ENCODE peak calls at places on chromosomes 6 and 20, in eight cellular contexts. One of them, this sample, is unnamed.
A peak's percentile ranks its signal among the peaks of the same experiment; 100 is the strongest.

GRCh38 chr6:24543683-24544082 is 48.9 kb downstream of the ALDH5A1 start:
- DNase-seq in IMR-90: no peak
- DNase-seq in SK-N-SH: peak; percentile 42
- DNase-seq in fibroblast of lung: no peak
- DNase-seq in stomach: no peak
- DNase-seq in dorsolateral prefrontal cortex: peak; percentile 67
- DNase-seq in tibial artery: no peak
- DNase-seq in PC-9: no peak
- DNase-seq in this sample: no peak

GRCh38 chr6:31621991-31622390 is 1.5 kb downstream of the PRRC2A start:
- DNase-seq in PC-9: no peak
- DNase-seq in IMR-90: no peak
- DNase-seq in dorsolateral prefrontal cortex: no peak
- DNase-seq in stomach: no peak
- DNase-seq in SK-N-SH: peak; percentile 33
- DNase-seq in tibial artery: no peak
- DNase-seq in fibroblast of lung: no peak
- DNase-seq in this sample: no peak

GRCh38 chr20:18388860-18389259 is 78.0 kb downstream of the DZANK1 start:
- DNase-seq in PC-9: no peak
- DNase-seq in IMR-90: peak; percentile 77
- DNase-seq in SK-N-SH: no peak
- DNase-seq in fibroblast of lung: peak; percentile 77
- DNase-seq in tibial artery: no peak
- DNase-seq in dorsolateral prefrontal cortex: no peak
- DNase-seq in stomach: no peak
- DNase-seq in this sample: no peak

GRCh38 chr6:12811519-12811918 is 95.0 kb downstream of the PHACTR1 start:
- DNase-seq in SK-N-SH: no peak
- DNase-seq in PC-9: no peak
- DNase-seq in IMR-90: no peak
- DNase-seq in tibial artery: no peak
- DNase-seq in stomach: no peak
- DNase-seq in fibroblast of lung: no peak
- DNase-seq in dorsolateral prefrontal cortex: no peak
- DNase-seq in this sample: no peak

GRCh38 chr6:65999288-65999791 is 292.3 kb upstream of the EYS start:
- DNase-seq in fibroblast of lung: no peak
- DNase-seq in IMR-90: no peak
- DNase-seq in SK-N-SH: no peak
- DNase-seq in dorsolateral prefrontal cortex: no peak
- DNase-seq in PC-9: no peak
- DNase-seq in stomach: no peak
- DNase-seq in tibial artery: no peak
- DNase-seq in this sample: no peak

GRCh38 chr6:118562959-118563358 is 14.9 kb downstream of the PLN start:
- DNase-seq in stomach: no peak
- DNase-seq in fibroblast of lung: peak; percentile 83
- DNase-seq in tibial artery: no peak
- DNase-seq in IMR-90: peak; percentile 69
- DNase-seq in PC-9: no peak
- DNase-seq in SK-N-SH: no peak
- DNase-seq in dorsolateral prefrontal cortex: no peak
- DNase-seq in this sample: no peak

GRCh38 chr6:139126255-139126654 is 8.6 kb upstream of the HECA start:
- DNase-seq in dorsolateral prefrontal cortex: no peak
- DNase-seq in tibial artery: peak; percentile 59
- DNase-seq in stomach: no peak
- DNase-seq in PC-9: no peak
- DNase-seq in fibroblast of lung: peak; percentile 83
- DNase-seq in SK-N-SH: no peak
- DNase-seq in IMR-90: peak; percentile 92
- DNase-seq in this sample: no peak

GRCh38 chr20:5168582-5169396 is 42.0 kb downstream of the CDS2 start:
- DNase-seq in dorsolateral prefrontal cortex: no peak
- DNase-seq in IMR-90: peak; percentile 38
- DNase-seq in fibroblast of lung: peak; percentile 42
- DNase-seq in PC-9: peak; percentile 48
- DNase-seq in tibial artery: no peak
- DNase-seq in stomach: no peak
- DNase-seq in SK-N-SH: no peak
- DNase-seq in this sample: no peak

GRCh38 chr20:50876816-50877215 is 54.4 kb downstream of the ADNP start:
- DNase-seq in IMR-90: no peak
- DNase-seq in tibial artery: no peak
- DNase-seq in stomach: no peak
- DNase-seq in fibroblast of lung: no peak
- DNase-seq in SK-N-SH: no peak
- DNase-seq in PC-9: no peak
- DNase-seq in dorsolateral prefrontal cortex: peak; percentile 29
- DNase-seq in this sample: no peak

GRCh38 chr6:14743465-14744211 is 502.2 kb upstream of the JARID2 start:
- DNase-seq in stomach: peak; percentile 66
- DNase-seq in SK-N-SH: no peak
- DNase-seq in PC-9: peak; percentile 96
- DNase-seq in fibroblast of lung: peak; percentile 99
- DNase-seq in IMR-90: peak; percentile 100
- DNase-seq in tibial artery: peak; percentile 55
- DNase-seq in dorsolateral prefrontal cortex: no peak
- DNase-seq in this sample: peak; percentile 99

GRCh38 chr6:4677751-4678065 is 98.5 kb upstream of the CDYL start:
- DNase-seq in dorsolateral prefrontal cortex: no peak
- DNase-seq in fibroblast of lung: no peak
- DNase-seq in stomach: no peak
- DNase-seq in SK-N-SH: no peak
- DNase-seq in tibial artery: no peak
- DNase-seq in IMR-90: no peak
- DNase-seq in PC-9: no peak
- DNase-seq in this sample: no peak

GRCh38 chr6:4675086-4675485 is 101.1 kb upstream of the CDYL start:
- DNase-seq in SK-N-SH: no peak
- DNase-seq in tibial artery: no peak
- DNase-seq in IMR-90: no peak
- DNase-seq in fibroblast of lung: no peak
- DNase-seq in dorsolateral prefrontal cortex: no peak
- DNase-seq in PC-9: no peak
- DNase-seq in stomach: no peak
- DNase-seq in this sample: no peak

GRCh38 chr6:4677011-4677750 is 99.0 kb upstream of the CDYL start:
- DNase-seq in stomach: no peak
- DNase-seq in SK-N-SH: no peak
- DNase-seq in PC-9: no peak
- DNase-seq in dorsolateral prefrontal cortex: no peak
- DNase-seq in tibial artery: no peak
- DNase-seq in IMR-90: no peak
- DNase-seq in fibroblast of lung: no peak
- DNase-seq in this sample: no peak

GRCh38 chr6:4676016-4676415 is 100.2 kb upstream of the CDYL start:
- DNase-seq in SK-N-SH: no peak
- DNase-seq in fibroblast of lung: no peak
- DNase-seq in IMR-90: no peak
- DNase-seq in dorsolateral prefrontal cortex: no peak
- DNase-seq in stomach: no peak
- DNase-seq in PC-9: no peak
- DNase-seq in tibial artery: no peak
- DNase-seq in this sample: no peak

DNA sequence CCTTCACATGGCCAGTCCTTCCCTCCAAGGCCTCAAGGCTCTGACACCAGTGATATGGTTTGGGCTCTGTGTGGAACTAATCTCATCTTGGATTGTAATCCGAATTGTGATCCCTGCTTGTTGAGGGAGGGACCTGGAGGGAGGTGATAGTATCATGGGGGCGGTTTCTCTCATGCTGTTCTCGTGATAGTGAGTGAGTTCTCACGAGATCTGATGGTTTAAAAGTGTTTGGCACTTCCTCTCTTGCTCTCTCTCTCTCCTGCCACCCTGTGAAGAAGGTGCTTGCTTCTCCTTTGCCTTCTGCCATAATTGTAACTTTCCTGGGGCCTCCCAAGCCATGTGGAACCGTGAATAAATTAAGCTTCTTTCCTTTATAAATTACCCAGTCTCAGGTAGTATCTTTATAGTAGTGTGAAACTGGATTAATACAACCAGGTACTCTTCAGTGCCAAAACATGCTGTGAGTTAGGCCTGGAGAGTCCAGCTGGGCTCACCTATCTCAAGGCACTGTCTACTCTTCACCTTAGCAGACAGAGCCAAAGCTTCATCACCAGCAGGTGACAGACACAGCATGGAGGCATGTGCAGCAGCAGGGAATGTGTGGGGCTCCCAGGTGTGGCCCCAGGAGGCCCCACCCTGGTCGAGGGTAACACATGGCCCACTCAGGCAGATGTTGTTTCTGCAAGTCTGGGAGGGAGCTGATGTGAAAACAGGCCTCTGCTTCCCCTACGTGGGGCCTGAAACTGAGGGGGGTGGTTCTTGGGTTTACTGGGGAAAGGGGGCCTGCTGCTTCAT is 97.5 kb upstream of the CDYL start:
- DNase-seq in stomach: no peak
- DNase-seq in SK-N-SH: no peak
- DNase-seq in IMR-90: no peak
- DNase-seq in dorsolateral prefrontal cortex: no peak
- DNase-seq in fibroblast of lung: no peak
- DNase-seq in PC-9: no peak
- DNase-seq in tibial artery: no peak
- DNase-seq in this sample: no peak
- H3K27ac ChIP-seq in stomach: no peak overlapping the region
- H3K27ac ChIP-seq in SK-N-SH: no peak overlapping the region
- H3K27ac ChIP-seq in IMR-90: no peak overlapping the region
- H3K27ac ChIP-seq in dorsolateral prefrontal cortex: no peak overlapping the region
- H3K27ac ChIP-seq in fibroblast of lung: no peak overlapping the region
- H3K27ac ChIP-seq in PC-9: no peak overlapping the region
- H3K27ac ChIP-seq in tibial artery: no peak overlapping the region
- H3K27ac ChIP-seq in this sample: no peak overlapping the region

DNA sequence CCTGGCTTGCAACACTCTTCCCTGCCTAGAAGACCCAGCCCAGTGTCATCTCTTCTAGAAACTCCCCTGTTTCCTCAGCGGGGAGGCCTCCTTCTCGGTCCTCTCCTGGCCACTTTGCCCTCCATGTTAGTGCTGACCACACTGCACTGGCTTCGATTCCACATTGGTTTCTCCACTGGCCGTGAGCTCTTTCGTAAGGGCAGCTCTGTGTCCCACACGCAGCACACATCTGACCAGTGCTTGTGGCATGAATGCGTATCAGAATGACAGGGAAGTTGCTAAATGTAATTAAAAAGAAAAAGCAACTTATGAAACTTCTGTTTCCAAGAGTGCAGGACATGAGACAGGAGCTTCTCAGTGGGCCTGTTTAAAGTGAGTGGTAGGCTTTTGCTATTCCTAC is 49.4 kb upstream of the FNDC1 start:
- DNase-seq in PC-9: no peak
- DNase-seq in tibial artery: no peak
- DNase-seq in stomach: no peak
- DNase-seq in SK-N-SH: no peak
- DNase-seq in fibroblast of lung: no peak
- DNase-seq in IMR-90: no peak
- DNase-seq in dorsolateral prefrontal cortex: no peak
- DNase-seq in this sample: no peak
- H3K27ac ChIP-seq in PC-9: no peak overlapping the region
- H3K27ac ChIP-seq in tibial artery: no peak overlapping the region
- H3K27ac ChIP-seq in stomach: peak overlapping the region; percentile 48
- H3K27ac ChIP-seq in SK-N-SH: no peak overlapping the region
- H3K27ac ChIP-seq in fibroblast of lung: no peak overlapping the region
- H3K27ac ChIP-seq in IMR-90: no peak overlapping the region
- H3K27ac ChIP-seq in dorsolateral prefrontal cortex: no peak overlapping the region
- H3K27ac ChIP-seq in this sample: no peak overlapping the region

GRCh38 chr6:168179133-168179532 is 100.1 kb upstream of the FRMD1 start:
- DNase-seq in tibial artery: peak; percentile 7
- DNase-seq in SK-N-SH: no peak
- DNase-seq in dorsolateral prefrontal cortex: no peak
- DNase-seq in stomach: no peak
- DNase-seq in fibroblast of lung: no peak
- DNase-seq in PC-9: no peak
- DNase-seq in IMR-90: no peak
- DNase-seq in this sample: no peak
- H3K27ac ChIP-seq in tibial artery: no peak overlapping the region
- H3K27ac ChIP-seq in SK-N-SH: no peak overlapping the region
- H3K27ac ChIP-seq in dorsolateral prefrontal cortex: no peak overlapping the region
- H3K27ac ChIP-seq in stomach: no peak overlapping the region
- H3K27ac ChIP-seq in fibroblast of lung: no peak overlapping the region
- H3K27ac ChIP-seq in PC-9: no peak overlapping the region
- H3K27ac ChIP-seq in IMR-90: no peak overlapping the region
- H3K27ac ChIP-seq in this sample: no peak overlapping the region

GRCh38 chr6:16244446-16244845 is 6.1 kb downstream of the GMPR start:
- DNase-seq in PC-9: no peak
- DNase-seq in dorsolateral prefrontal cortex: no peak
- DNase-seq in SK-N-SH: no peak
- DNase-seq in fibroblast of lung: no peak
- DNase-seq in tibial artery: no peak
- DNase-seq in stomach: peak; percentile 73
- DNase-seq in IMR-90: no peak
- DNase-seq in this sample: no peak
- H3K27ac ChIP-seq in PC-9: no peak overlapping the region
- H3K27ac ChIP-seq in dorsolateral prefrontal cortex: peak overlapping the region; percentile 52
- H3K27ac ChIP-seq in SK-N-SH: no peak overlapping the region
- H3K27ac ChIP-seq in fibroblast of lung: no peak overlapping the region
- H3K27ac ChIP-seq in tibial artery: peak overlapping the region; percentile 69
- H3K27ac ChIP-seq in stomach: peak overlapping the region; percentile 49
- H3K27ac ChIP-seq in IMR-90: no peak overlapping the region
- H3K27ac ChIP-seq in this sample: no peak overlapping the region